ENCODE peak calls at places on chromosomes 6 and 20, in seven cellular contexts. O is C1 segment of cervical spinal cord; I is effector memory CD4-positive, alpha-beta T cell; R is NCI-H510A treated with DMSO at 0.1 percent for 48 hours; W is AG10803; X is activated naive CD4-positive, alpha-beta T cell treated with Interleukin-2 at 50 U/mL for 16 hours; P is CD8-positive, alpha-beta T cell. T is an unnamed sample.

GRCh38 chr6:148251286-148251685 is 91.4 kb upstream of the SASH1 start:
- DNase-seq in O (no peak), P (no peak), X (no peak), W (peak), I (no peak), R (no peak), T (peak)

GRCh38 chr20:50930139-50931047 is 844 bp downstream of the ADNP start:
- DNase-seq in I (peak), W (no peak), X (no peak), O (no peak), P (peak), R (peak), T (no peak)

GRCh38 chr6:7267521-7268091 is 45.4 kb downstream of the SSR1 start:
- DNase-seq in P (no peak), I (no peak), X (no peak), W (peak), R (no peak), O (no peak), T (peak)

GRCh38 chr6:145071836-145072235 is 663.5 kb downstream of the EPM2A start:
- DNase-seq in W (peak), R (no peak), O (no peak), X (no peak), P (no peak), I (no peak), T (peak)

GRCh38 chr6:72464791-72465691 is 156.8 kb upstream of the KCNQ5 start:
- DNase-seq in W (peak), P (no peak), O (no peak), I (no peak), R (no peak), X (no peak), T (peak)

GRCh38 chr6:146546440-146546839 is 2.8 kb downstream of the RAB32 start:
- DNase-seq in W (peak), O (no peak), P (no peak), X (no peak), I (no peak), R (no peak), T (peak)

GRCh38 chr20:21396045-21396893 is 1.1 kb downstream of the NKX2-4 start:
- DNase-seq in I (no peak), W (no peak), R (peak), X (peak), P (peak), O (no peak), T (no peak)

GRCh38 chr6:148818939-148819575 is 72.2 kb downstream of the UST start:
- DNase-seq in P (no peak), R (no peak), I (no peak), X (no peak), O (no peak), W (no peak), T (no peak)

GRCh38 chr6:69601132-69601531 is 195.7 kb downstream of the LMBRD1 start:
- DNase-seq in W (no peak), I (no peak), X (no peak), R (no peak), P (no peak), O (no peak), T (no peak)

GRCh38 chr20:42981258-42981657 is 208.4 kb downstream of the PTPRT start:
- DNase-seq in O (no peak), P (no peak), I (no peak), R (peak), X (no peak), W (no peak), T (no peak)

GRCh38 chr6:46347669-46348068 is 143.6 kb downstream of the RCAN2 start:
- DNase-seq in W (no peak), I (no peak), X (no peak), O (no peak), R (no peak), P (no peak), T (no peak)

GRCh38 chr6:44305200-44305725 is 7.9 kb downstream of the AARS2 start:
- DNase-seq in R (no peak), X (no peak), O (no peak), I (no peak), W (no peak), P (no peak), T (no peak)

GRCh38 chr6:163530406-163530805 is 115.9 kb downstream of the QKI start:
- DNase-seq in W (no peak), O (no peak), X (no peak), R (no peak), P (no peak), I (no peak), T (peak)

T was measured in foreskin keratinocyte.